ENCODE peak calls at places on chromosomes 12 and 14, in five cellular contexts. D is adrenal gland, J is stomach, B is transverse colon, T is upper lobe of left lung. X is an unnamed sample.

GRCh38 chr12:132413931-132414588 is 75.9 kb upstream of the FBRSL1 start:
- DNase-seq in T (peak), D (no peak), B (no peak), J (no peak), X (no peak)

GRCh38 chr14:59787045-59787674 is 83.4 kb downstream of the RTN1 start:
- DNase-seq in B (no peak), T (no peak), J (no peak), D (no peak), X (no peak)

GRCh38 chr12:15818418-15818817 is 29.2 kb upstream of the EPS8 start:
- DNase-seq in B (no peak), J (no peak), T (no peak), D (no peak), X (no peak)

GRCh38 chr14:37417151-37417550 is 177.9 kb downstream of the FOXA1 start:
- DNase-seq in J (no peak), B (no peak), T (no peak), D (no peak), X (no peak)

GRCh38 chr14:78863143-78863542 is 693.0 kb downstream of the NRXN3 start:
- DNase-seq in B (no peak), T (no peak), D (no peak), J (no peak), X (no peak)

GRCh38 chr14:105894125-105894977 is 368.0 kb downstream of the TMEM121 start:
- DNase-seq in B (peak), D (peak), T (peak), J (no peak), X (peak)

GRCh38 chr12:34406228-34406995 is 384.1 kb downstream of the ALG10 start:
- DNase-seq in B (peak), T (peak), D (peak), J (peak), X (peak)

GRCh38 chr14:103296007-103296406 is 38.0 kb upstream of the EIF5 start:
- DNase-seq in J (no peak), B (no peak), D (peak), T (no peak), X (no peak)

GRCh38 chr12:52007158-52007921 is 594 bp downstream of the TAMALIN start:
- DNase-seq in D (no peak), B (peak), T (peak), J (peak), X (peak)

GRCh38 chr14:44657688-44658388 is 150.8 kb upstream of the FSCB start:
- DNase-seq in J (no peak), D (no peak), T (no peak), B (no peak), X (no peak)

GRCh38 chr12:20438307-20438779 is 70.0 kb downstream of the PDE3A start:
- DNase-seq in D (no peak), T (no peak), J (no peak), B (no peak), X (no peak)

GRCh38 chr12:6423267-6424007 is 21.3 kb upstream of the CD27 start:
- DNase-seq in D (peak), T (no peak), B (peak), J (peak), X (peak)

GRCh38 chr14:71620401-71620800 is 311.8 kb upstream of the RGS6 start:
- DNase-seq in T (no peak), D (no peak), J (no peak), B (no peak), X (no peak)

GRCh38 chr14:71619472-71619871 is 312.8 kb upstream of the RGS6 start:
- DNase-seq in D (no peak), B (no peak), T (no peak), J (no peak), X (no peak)

GRCh38 chr14:71621966-71622365 is 310.3 kb upstream of the RGS6 start:
- DNase-seq in J (no peak), D (no peak), B (no peak), T (no peak), X (no peak)

GRCh38 chr14:71618716-71619115 is 313.5 kb upstream of the RGS6 start:
- DNase-seq in D (no peak), T (no peak), J (no peak), B (no peak), X (no peak)

GRCh38 chr14:71621276-71621675 is 311.0 kb upstream of the RGS6 start:
- DNase-seq in T (no peak), J (no peak), B (no peak), D (no peak), X (no peak)
- TF ChIP-seq POLR2A in T (no peak), J (no peak), B (no peak), D (no peak), X (no peak)

GRCh38 chr14:53710615-53711014 is 246.0 kb downstream of the BMP4 start:
- DNase-seq in B (no peak), T (no peak), D (no peak), J (no peak), X (no peak)

GRCh38 chr14:53711205-53711604 is 245.4 kb downstream of the BMP4 start:
- DNase-seq in B (no peak), D (no peak), T (no peak), J (no peak), X (no peak)

GRCh38 chr14:53714495-53715389 is 241.9 kb downstream of the BMP4 start:
- DNase-seq in T (no peak), D (no peak), J (no peak), B (no peak), X (no peak)

GRCh38 chr14:53715390-53715730 is 241.3 kb downstream of the BMP4 start:
- DNase-seq in T (no peak), D (no peak), J (no peak), B (no peak), X (no peak)

GRCh38 chr14:53716521-53716920 is 240.1 kb downstream of the BMP4 start:
- DNase-seq in J (no peak), B (no peak), D (no peak), T (no peak), X (no peak)
- H3K27ac ChIP-seq in J (no peak), B (no peak), D (no peak), T (no peak), X (no peak)

GRCh38 chr12:119992129-119992705 is 3.2 kb downstream of the BICDL1 start:
- DNase-seq in T (no peak), B (no peak), J (no peak), D (no peak), X (no peak)

GRCh38 chr12:119988788-119989618 is at the start of gene BICDL1:
- DNase-seq in J (peak), B (peak), T (peak), D (peak), X (peak)

GRCh38 chr12:119989619-119990381 is 764 bp downstream of the BICDL1 start:
- DNase-seq in T (peak), D (peak), J (peak), B (peak), X (peak)

GRCh38 chr12:119990382-119990874 is 1.4 kb downstream of the BICDL1 start:
- DNase-seq in T (no peak), D (no peak), J (no peak), B (no peak), X (no peak)

DNA sequence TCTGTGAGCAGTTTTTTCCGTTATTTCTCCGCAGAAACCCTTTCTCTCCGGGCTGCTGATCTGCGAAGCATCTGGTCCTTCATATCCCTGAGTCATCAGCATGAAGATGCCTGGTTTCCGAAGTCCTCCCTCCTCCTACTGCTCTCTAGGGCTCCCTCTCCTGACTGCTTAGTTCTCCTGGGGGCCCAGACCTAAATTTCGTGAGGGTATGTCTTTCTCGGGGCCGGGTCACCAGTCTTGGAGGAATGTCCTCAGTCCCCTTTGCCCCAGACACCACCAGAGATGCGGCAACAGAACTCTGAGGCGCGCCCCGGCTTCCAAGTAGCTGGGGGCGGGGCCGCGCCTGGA is 622 bp upstream of the BICDL1 start:
- DNase-seq in J (no peak), T (no peak), D (no peak), B (no peak), X (no peak)
- H3K4me3 ChIP-seq in J (peak), T (peak), D (peak), B (no peak), X (peak)

GRCh38 chr12:120231316-120232011 is 30.6 kb upstream of the RPLP0 start:
- DNase-seq in D (peak), B (peak), J (peak), T (no peak), X (peak)
- TF ChIP-seq POLR2A in D (no peak), B (no peak), J (no peak), T (no peak), X (no peak)

GRCh38 chr12:88549929-88550328 is 30.3 kb downstream of the KITLG start:
- DNase-seq in B (no peak), D (no peak), T (no peak), J (no peak), X (no peak)

GRCh38 chr12:88556213-88556612 is 24.1 kb downstream of the KITLG start:
- DNase-seq in B (no peak), D (no peak), J (no peak), T (no peak), X (no peak)

GRCh38 chr12:88553941-88554658 is 26.2 kb downstream of the KITLG start:
- DNase-seq in T (no peak), J (no peak), B (no peak), D (no peak), X (no peak)

GRCh38 chr12:88558341-88558867 is 21.9 kb downstream of the KITLG start:
- DNase-seq in D (no peak), T (no peak), J (no peak), B (no peak), X (no peak)

DNA sequence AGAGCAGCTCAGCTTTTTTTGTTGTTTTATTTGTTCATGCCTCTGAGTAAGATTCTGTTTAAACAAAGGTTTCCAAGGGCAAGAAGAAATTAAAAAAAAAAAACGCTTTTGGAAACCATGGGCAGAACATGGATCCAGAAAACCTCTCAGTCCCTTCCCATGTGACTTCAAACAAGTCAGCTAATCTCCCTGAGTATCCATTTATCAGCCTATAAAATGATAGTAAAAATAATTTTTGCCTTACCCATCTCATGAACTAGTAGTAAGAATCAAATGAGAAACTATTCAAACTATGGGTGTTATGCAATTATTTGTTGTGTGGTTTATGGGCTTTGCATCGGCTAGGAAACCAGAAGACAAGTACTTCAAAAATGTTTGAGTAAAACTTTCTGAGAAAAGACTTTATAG is 27.6 kb downstream of the KITLG start:
- DNase-seq in D (no peak), B (no peak), T (no peak), J (no peak), X (no peak)
- H3K27ac ChIP-seq in D (no peak), B (peak), T (no peak), J (no peak), X (no peak)

GRCh38 chr12:126185025-126185424 is 1119.8 kb downstream of the AACS start:
- DNase-seq in T (no peak), D (no peak), B (no peak), J (no peak), X (no peak)
- H3K4me3 ChIP-seq in T (no peak), D (no peak), B (no peak), J (no peak), X (no peak)